ENCODE peak calls at places on chromosome 21, in four cellular contexts. P is kidney epithelial cell; S is CD8-positive, alpha-beta T cell; U is stomach. V is an unnamed sample.

GRCh38 chr21:19855522-19855921 is 1142.7 kb upstream of the NCAM2 start:
- DNase-seq in S (no peak), U (no peak), P (no peak), V (no peak)

GRCh38 chr21:17442174-17442573 is 70.7 kb upstream of the CXADR start:
- DNase-seq in U (no peak), S (no peak), P (no peak), V (no peak)

GRCh38 chr21:38438476-38438893 is 59.8 kb downstream of the ERG start:
- DNase-seq in U (no peak), P (peak; percentile 37), S (no peak), V (no peak)

GRCh38 chr21:38057626-38058025 is 141.4 kb upstream of the KCNJ6 start:
- DNase-seq in U (no peak), S (no peak), P (no peak), V (no peak)

GRCh38 chr21:41313765-41314164 is 2.8 kb upstream of the FAM3B start:
- DNase-seq in U (no peak), P (no peak), S (no peak), V (no peak)

GRCh38 chr21:27633631-27634030 is 666.7 kb upstream of the ADAMTS5 start:
- DNase-seq in U (no peak), P (no peak), S (no peak), V (no peak)

GRCh38 chr21:46096997-46097825 is 701 bp upstream of the COL6A2 start:
- DNase-seq in U (peak; percentile 24), S (no peak), P (no peak), V (peak; percentile 14)

GRCh38 chr21:28256420-28256831 is 736.3 kb downstream of the LTN1 start:
- DNase-seq in U (no peak), S (no peak), P (peak; percentile 50), V (no peak)

GRCh38 chr21:46556802-46557201 is 48.1 kb downstream of the S100B start:
- DNase-seq in U (no peak), S (no peak), P (no peak), V (no peak)

DNA sequence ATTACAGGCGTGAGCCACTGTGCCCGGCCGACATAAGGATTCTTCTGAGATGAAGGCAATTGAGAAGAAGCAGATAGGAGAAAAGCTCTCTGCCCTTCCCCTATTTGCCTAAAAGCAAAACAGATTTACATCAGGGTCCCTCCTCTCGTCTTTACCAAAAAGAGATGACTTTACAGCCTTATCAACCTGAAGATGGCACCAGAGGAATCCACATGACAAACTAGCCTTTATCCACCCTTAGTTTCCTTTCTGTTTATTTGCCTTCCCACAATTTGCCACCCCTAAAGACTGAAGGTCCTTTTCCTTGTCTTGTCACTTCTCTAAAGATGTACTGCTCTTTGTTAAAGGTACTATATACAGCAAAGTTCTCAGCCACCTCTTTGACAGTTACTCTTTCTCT is 70.7 kb upstream of the KRTAP19-8 start:
- DNase-seq in S (no peak), P (no peak), U (no peak), V (no peak)
- TF ChIP-seq CTCF in S (peak; percentile 32), P (peak; percentile 4), U (no peak), V (no peak)

DNA sequence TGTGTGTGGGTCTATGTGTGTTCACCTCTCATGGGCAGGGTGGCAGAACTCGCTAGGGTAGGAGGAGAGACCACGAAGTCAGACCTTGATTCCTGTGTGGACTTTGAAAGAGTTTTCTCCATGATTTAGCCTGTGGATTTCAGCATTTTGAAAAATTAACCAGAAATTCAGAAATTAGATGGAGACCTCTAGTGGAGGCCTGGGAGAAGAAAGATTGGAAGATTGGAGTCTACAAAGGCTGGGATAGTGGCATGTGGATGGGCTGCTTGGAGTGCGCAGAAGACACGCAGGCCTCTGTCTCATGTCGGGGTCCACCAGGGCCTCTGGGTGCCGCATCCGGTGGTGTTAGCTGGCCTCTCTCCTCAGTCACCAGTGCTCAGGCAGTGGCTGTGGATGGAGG is 18.9 kb upstream of the IGSF5 start:
- DNase-seq in S (no peak), P (no peak), U (no peak), V (no peak)
- TF ChIP-seq CTCF in S (no peak), P (peak; percentile 31), U (no peak), V (no peak)

GRCh38 chr21:32705901-32706300 is 21.9 kb downstream of the SYNJ1 start:
- DNase-seq in U (no peak), S (no peak), P (no peak), V (no peak)
- TF ChIP-seq CTCF in U (no peak), S (no peak), P (no peak), V (no peak)

GRCh38 chr21:33132054-33132453 is 62.1 kb downstream of the OLIG1 start:
- DNase-seq in U (no peak), P (no peak), S (no peak), V (no peak)
- TF ChIP-seq CTCF in U (no peak), P (peak; percentile 23), S (peak; percentile 14), V (no peak)

GRCh38 chr21:31218830-31219608 is 125.0 kb downstream of the TIAM1 start:
- DNase-seq in S (no peak), P (no peak), U (peak; percentile 44), V (no peak)

GRCh38 chr21:31216206-31216605 is 127.9 kb downstream of the TIAM1 start:
- DNase-seq in P (no peak), U (no peak), S (no peak), V (no peak)

GRCh38 chr21:31213787-31214186 is 130.3 kb downstream of the TIAM1 start:
- DNase-seq in P (no peak), U (no peak), S (no peak), V (no peak)
- TF ChIP-seq CTCF in P (no peak), U (no peak), S (peak; percentile 25), V (no peak)

DNA sequence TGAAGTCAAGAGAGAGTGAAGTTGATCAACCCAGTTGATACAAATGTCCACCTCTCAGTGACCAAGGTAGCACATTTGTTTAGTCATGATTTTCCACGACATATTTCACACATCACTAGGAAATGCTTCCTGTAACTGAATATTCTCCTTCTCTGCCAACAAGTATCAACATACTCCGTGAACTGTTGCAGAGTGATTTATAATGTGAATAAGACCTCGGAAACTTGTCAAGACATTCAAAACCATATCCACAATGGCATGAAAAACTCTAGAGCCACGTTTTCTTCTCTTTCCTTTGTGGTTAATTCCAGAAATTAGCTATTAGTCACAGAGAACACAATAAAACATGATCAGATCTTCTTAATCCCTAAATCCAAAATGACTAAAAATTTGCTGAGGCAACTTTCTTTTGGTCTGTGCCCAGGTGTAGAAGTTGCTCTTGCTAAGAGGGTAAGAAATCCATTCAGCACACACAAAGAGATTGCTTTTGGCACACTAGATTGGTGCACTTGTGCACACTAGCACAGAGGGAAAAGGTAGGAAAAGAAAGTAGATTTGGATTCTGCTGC is 244.3 kb upstream of the NRIP1 start:
- DNase-seq in P (no peak), S (no peak), U (no peak), V (no peak)
- TF ChIP-seq CTCF in P (no peak), S (no peak), U (no peak), V (no peak)

DNA sequence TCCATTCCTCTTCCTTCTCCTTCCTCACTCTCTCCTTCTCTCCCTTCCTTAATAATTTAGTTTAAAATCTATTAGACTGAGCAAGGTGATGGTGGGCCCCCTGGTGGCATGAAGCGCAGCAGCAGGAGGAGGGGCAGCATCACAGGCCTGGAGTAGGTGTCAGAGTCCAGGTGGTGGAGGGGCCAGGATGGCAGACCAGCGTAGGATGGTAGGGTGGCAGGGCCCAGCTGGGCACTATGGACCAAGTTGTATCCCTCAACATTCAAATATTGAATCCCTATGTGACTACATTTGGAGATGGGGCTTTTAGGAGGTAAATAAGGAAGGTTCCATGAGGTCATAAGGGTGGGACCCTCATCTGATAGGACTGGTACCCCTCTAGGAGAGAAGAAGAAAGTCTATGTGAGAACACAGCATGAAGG is 61.0 kb downstream of the WDR4 start:
- DNase-seq in S (peak; percentile 42), P (no peak), U (peak; percentile 78), V (peak; percentile 56)
- TF ChIP-seq CTCF in S (peak; percentile 98), P (peak; percentile 71), U (peak; percentile 92), V (peak; percentile 96)

GRCh38 chr21:33207471-33208149 is 22.1 kb upstream of the IFNAR2 start:
- DNase-seq in U (no peak), P (no peak), S (no peak), V (no peak)

GRCh38 chr21:33203371-33203724 is 26.4 kb upstream of the IFNAR2 start:
- DNase-seq in S (no peak), P (no peak), U (no peak), V (no peak)

GRCh38 chr21:33202464-33203363 is 27.0 kb upstream of the IFNAR2 start:
- DNase-seq in P (no peak), S (no peak), U (no peak), V (peak; percentile 31)

GRCh38 chr21:33206771-33207290 is 22.9 kb upstream of the IFNAR2 start:
- DNase-seq in P (no peak), S (no peak), U (no peak), V (no peak)

GRCh38 chr21:33205476-33205875 is 24.3 kb upstream of the IFNAR2 start:
- DNase-seq in U (no peak), S (no peak), P (no peak), V (peak; percentile 40)
- TF ChIP-seq CTCF in U (no peak), S (no peak), P (no peak), V (no peak)

GRCh38 chr21:44763050-44763378 is 38.6 kb downstream of the UBE2G2 start:
- DNase-seq in U (no peak), P (no peak), S (no peak), V (no peak)
- TF ChIP-seq CTCF in U (no peak), P (no peak), S (no peak), V (no peak)

GRCh38 chr21:37028579-37028978 is 22.1 kb downstream of the RIPPLY3 start:
- DNase-seq in S (no peak), U (no peak), P (no peak), V (no peak)
- TF ChIP-seq CTCF in S (no peak), U (no peak), P (no peak), V (no peak)

V was measured in natural killer cell.